ENCODE peak calls at places on chromosome 2, in seven cellular contexts. L is upper lobe of left lung, K is PC-3, O is endodermal cell, C is uterus, I is WERI-Rb-1, R is heart left ventricle. P is an unnamed sample. For H3K9me3, the result is how much of the 10 kb centered on the place peaks cover.

GRCh38 chr2:209637293-209637692 is 134.3 kb upstream of the UNC80 start:
- DNase-seq in L (no peak), K (no peak), O (no peak), C (no peak), I (no peak), R (no peak), P (no peak)

GRCh38 chr2:134576478-134576877 is 142.3 kb downstream of the TMEM163 start:
- DNase-seq in L (no peak), K (no peak), O (no peak), C (no peak), I (no peak), R (no peak), P (no peak)

GRCh38 chr2:180006781-180007579 is at the start of gene CWC22:
- DNase-seq in L (peak), K (peak), O (peak), C (peak), I (peak), R (peak), P (peak)

GRCh38 chr2:130336150-130336876 is 6.4 kb upstream of the IMP4 start:
- DNase-seq in L (no peak), K (no peak), O (peak), C (no peak), I (peak), R (no peak), P (no peak)

GRCh38 chr2:190180313-190181065 is 118.0 kb upstream of the MSTN start:
- DNase-seq in L (peak), K (no peak), O (peak), C (peak), I (peak), R (peak), P (no peak)

GRCh38 chr2:226800941-226801784 is 1.5 kb upstream of the IRS1 start:
- DNase-seq in L (peak), K (peak), O (peak), C (peak), I (peak), R (peak), P (peak)

GRCh38 chr2:127066942-127067341 is 40.0 kb downstream of the BIN1 start:
- DNase-seq in L (no peak), K (no peak), O (no peak), C (peak), I (no peak), R (no peak), P (no peak)

GRCh38 chr2:217903142-217903858 is 99.5 kb downstream of the TNS1 start:
- DNase-seq in L (no peak), K (no peak), O (no peak), C (no peak), I (no peak), R (no peak), P (no peak)

GRCh38 chr2:163934134-163934533 is 198.3 kb upstream of the FIGN start:
- DNase-seq in L (no peak), K (no peak), O (no peak), C (no peak), I (no peak), R (no peak), P (no peak)

GRCh38 chr2:218008060-218009040 is 5.6 kb upstream of the TNS1 start:
- DNase-seq in L (no peak), K (no peak), O (no peak), C (no peak), I (no peak), R (peak), P (no peak)

GRCh38 chr2:157497603-157498314 is 53.9 kb upstream of the CYTIP start:
- DNase-seq in L (no peak), K (peak), O (peak), C (no peak), I (peak), R (no peak), P (peak)

GRCh38 chr2:211457325-211457724 is 900.9 kb downstream of the CPS1 start:
- DNase-seq in L (no peak), K (no peak), O (no peak), C (no peak), I (no peak), R (no peak), P (no peak)

GRCh38 chr2:240631561-240632290 is 6.4 kb downstream of the GPR35 start:
- DNase-seq in L (no peak), K (no peak), O (peak), C (no peak), I (no peak), R (no peak), P (no peak)

GRCh38 chr2:42099431-42100173 is 51.8 kb downstream of the PKDCC start:
- DNase-seq in L (no peak), K (no peak), O (peak), C (no peak), I (no peak), R (no peak), P (no peak)

GRCh38 chr2:1636791-1637415 is 107.4 kb downstream of the PXDN start:
- DNase-seq in L (no peak), K (no peak), O (no peak), C (no peak), I (no peak), R (no peak), P (no peak)

GRCh38 chr2:169928463-169928864 is 101.2 kb downstream of the UBR3 start:
- DNase-seq in L (no peak), K (peak), O (no peak), C (no peak), I (no peak), R (no peak), P (no peak)

GRCh38 chr2:240647503-240648154 is 22.3 kb downstream of the GPR35 start:
- DNase-seq in L (peak), K (no peak), O (no peak), C (no peak), I (no peak), R (no peak), P (no peak)

GRCh38 chr2:99810241-99810640 is 320.4 kb upstream of the REV1 start:
- DNase-seq in L (no peak), K (peak), O (no peak), C (no peak), I (no peak), R (no peak), P (no peak)

GRCh38 chr2:20184067-20184938 is 40.6 kb downstream of the SDC1 start:
- DNase-seq in L (no peak), K (peak), O (peak), C (no peak), I (no peak), R (no peak), P (no peak)

GRCh38 chr2:118319271-118319684 is 231.0 kb downstream of the INSIG2 start:
- DNase-seq in L (no peak), K (no peak), O (peak), C (no peak), I (no peak), R (no peak), P (no peak)

GRCh38 chr2:37635359-37636208 is 35.9 kb downstream of the CDC42EP3 start:
- DNase-seq in L (no peak), K (peak), O (no peak), C (peak), I (no peak), R (no peak), P (peak)

GRCh38 chr2:55923091-55923977 is at the start of gene EFEMP1:
- DNase-seq in L (peak), K (peak), O (peak), C (peak), I (peak), R (peak), P (no peak)

GRCh38 chr2:232039086-232039485 is 77.6 kb downstream of the DIS3L2 start:
- DNase-seq in L (no peak), K (no peak), O (no peak), C (no peak), I (no peak), R (no peak), P (no peak)

GRCh38 chr2:209614630-209615369 is 156.8 kb upstream of the UNC80 start:
- DNase-seq in L (no peak), K (no peak), O (peak), C (no peak), I (peak), R (no peak), P (no peak)

GRCh38 chr2:241816431-241817121 is 7.6 kb downstream of the NEU4 start:
- DNase-seq in L (peak), K (no peak), O (peak), C (no peak), I (no peak), R (no peak), P (no peak)

GRCh38 chr2:221601376-221601775 is 29.3 kb upstream of the EPHA4 start:
- DNase-seq in L (no peak), K (no peak), O (no peak), C (no peak), I (no peak), R (no peak), P (no peak)

GRCh38 chr2:240339411-240340360 is 95.8 kb upstream of the GPC1 start:
- DNase-seq in L (no peak), K (no peak), O (peak), C (no peak), I (no peak), R (no peak), P (no peak)

GRCh38 chr2:161418715-161419337 is 2.7 kb downstream of the TBR1 start:
- DNase-seq in L (peak), K (no peak), O (peak), C (no peak), I (no peak), R (no peak), P (no peak)

GRCh38 chr2:152537252-152537651 is 180.0 kb downstream of the PRPF40A start:
- DNase-seq in L (no peak), K (no peak), O (no peak), C (no peak), I (peak), R (no peak), P (no peak)

GRCh38 chr2:217793566-217794132 is 209.1 kb downstream of the TNS1 start:
- DNase-seq in L (no peak), K (no peak), O (peak), C (no peak), I (no peak), R (no peak), P (no peak)

GRCh38 chr2:143263045-143263625 is 133.9 kb downstream of the ARHGAP15 start:
- DNase-seq in L (no peak), K (peak), O (peak), C (no peak), I (peak), R (no peak), P (no peak)

GRCh38 chr2:38771632-38772031 is 6.4 kb upstream of the GEMIN6 start:
- DNase-seq in L (no peak), K (peak), O (no peak), C (no peak), I (no peak), R (no peak), P (no peak)

GRCh38 chr2:65355190-65355831 is 77.1 kb downstream of the SPRED2 start:
- DNase-seq in L (no peak), K (peak), O (no peak), C (no peak), I (no peak), R (no peak), P (no peak)

GRCh38 chr2:79993144-79993543 is 311.4 kb downstream of the LRRTM1 start:
- DNase-seq in L (no peak), K (no peak), O (no peak), C (no peak), I (no peak), R (no peak), P (no peak)

GRCh38 chr2:89797320-89798038 is 1106.0 kb downstream of the RPIA start:
- DNase-seq in L (no peak), K (no peak), O (no peak), C (no peak), I (no peak), R (no peak), P (no peak)
- H3K9me3 ChIP-seq in L (under half), K (half or more), O (half or more), C (under half), I (under half), R (half or more), P (under half)

GRCh38 chr2:15544227-15544626 is 16.9 kb downstream of the NBAS start:
- DNase-seq in L (no peak), K (no peak), O (no peak), C (no peak), I (no peak), R (no peak), P (no peak)

GRCh38 chr2:15548974-15549373 is 12.2 kb downstream of the NBAS start:
- DNase-seq in L (no peak), K (no peak), O (no peak), C (no peak), I (no peak), R (no peak), P (no peak)

GRCh38 chr2:15543541-15543940 is 17.6 kb downstream of the NBAS start:
- DNase-seq in L (no peak), K (no peak), O (no peak), C (no peak), I (no peak), R (no peak), P (no peak)

GRCh38 chr2:15547100-15547499 is 14.0 kb downstream of the NBAS start:
- DNase-seq in L (no peak), K (no peak), O (no peak), C (no peak), I (no peak), R (no peak), P (no peak)

GRCh38 chr2:15546297-15547098 is 14.6 kb downstream of the NBAS start:
- DNase-seq in L (no peak), K (no peak), O (no peak), C (no peak), I (no peak), R (no peak), P (no peak)
- TF ChIP-seq CTCF in L (no peak), K (peak), O (peak), C (no peak), I (peak), R (no peak), P (no peak)

GRCh38 chr2:132465917-132466316 is 49.3 kb downstream of the GPR39 start:
- DNase-seq in L (no peak), K (no peak), O (no peak), C (no peak), I (no peak), R (no peak), P (no peak)

GRCh38 chr2:132462242-132462641 is 45.6 kb downstream of the GPR39 start:
- DNase-seq in L (no peak), K (no peak), O (no peak), C (no peak), I (no peak), R (no peak), P (no peak)

GRCh38 chr2:132469095-132469494 is 52.5 kb downstream of the GPR39 start:
- DNase-seq in L (no peak), K (no peak), O (no peak), C (no peak), I (no peak), R (no peak), P (no peak)

GRCh38 chr2:132463719-132464118 is 47.1 kb downstream of the GPR39 start:
- DNase-seq in L (no peak), K (no peak), O (no peak), C (no peak), I (no peak), R (no peak), P (no peak)

DNA sequence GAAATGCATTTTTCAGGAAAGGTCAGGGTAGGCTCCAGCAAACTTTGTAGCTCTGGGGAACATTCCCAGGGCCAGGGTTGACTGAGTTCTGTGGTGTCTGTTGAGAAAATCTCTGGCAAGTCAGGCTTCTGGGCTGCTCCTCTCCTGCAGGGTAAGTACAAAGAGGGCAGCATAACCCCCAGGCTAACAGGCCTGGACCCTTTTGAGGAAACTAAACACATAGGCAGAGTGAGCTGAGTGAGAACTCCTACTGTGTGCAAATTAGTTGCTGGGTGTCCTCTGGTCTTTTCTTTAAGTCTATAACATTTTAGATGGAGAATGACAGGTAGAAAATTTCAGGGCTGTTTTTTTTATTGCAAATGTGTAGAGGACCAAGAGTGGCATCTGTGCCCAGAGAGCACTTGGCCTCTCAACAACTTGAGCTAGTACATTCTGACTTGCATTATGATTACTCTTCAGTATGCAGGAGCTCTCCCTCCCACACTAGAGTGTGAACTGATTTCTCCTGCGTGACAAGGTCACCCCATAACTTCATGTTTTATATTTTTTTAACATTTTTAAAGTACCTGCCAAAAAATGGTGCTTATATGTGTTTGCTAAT is 49.9 kb downstream of the GPR39 start:
- DNase-seq in L (no peak), K (no peak), O (no peak), C (no peak), I (no peak), R (no peak), P (no peak)
- H3K9me3 ChIP-seq in L (under half), K (under half), O (half or more), C (under half), I (under half), R (under half), P (under half)

DNA sequence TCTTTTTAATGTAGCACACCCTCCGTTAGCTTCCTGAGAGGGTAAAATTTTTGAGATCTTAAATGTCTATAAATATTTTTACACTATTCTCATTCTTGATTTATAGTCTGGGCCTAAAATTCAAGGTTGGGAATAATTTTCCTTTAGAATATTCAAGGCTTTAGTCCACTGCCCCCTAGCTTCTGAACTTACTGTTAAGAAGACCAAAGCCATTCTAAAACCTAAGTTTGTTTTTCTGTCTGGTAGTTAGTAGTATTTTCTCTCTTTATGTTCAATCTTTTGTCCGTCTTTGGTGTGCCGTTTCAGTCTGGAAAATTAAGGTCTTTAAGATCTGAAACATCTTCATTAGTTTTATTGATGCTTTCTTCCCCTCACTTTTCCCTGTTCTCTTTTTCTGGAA is 14.5 kb downstream of the OSBPL6 start:
- DNase-seq in L (no peak), K (peak), O (no peak), C (no peak), I (no peak), R (no peak), P (no peak)
- TF ChIP-seq CTCF in L (no peak), K (peak), O (peak), C (peak), I (no peak), R (peak), P (no peak)

GRCh38 chr2:206289391-206289790 is 14.9 kb downstream of the ZDBF2 start:
- DNase-seq in L (no peak), K (peak), O (no peak), C (no peak), I (no peak), R (no peak), P (no peak)
- H3K9me3 ChIP-seq in L (under half), K (under half), O (under half), C (under half), I (under half), R (under half), P (under half)

DNA sequence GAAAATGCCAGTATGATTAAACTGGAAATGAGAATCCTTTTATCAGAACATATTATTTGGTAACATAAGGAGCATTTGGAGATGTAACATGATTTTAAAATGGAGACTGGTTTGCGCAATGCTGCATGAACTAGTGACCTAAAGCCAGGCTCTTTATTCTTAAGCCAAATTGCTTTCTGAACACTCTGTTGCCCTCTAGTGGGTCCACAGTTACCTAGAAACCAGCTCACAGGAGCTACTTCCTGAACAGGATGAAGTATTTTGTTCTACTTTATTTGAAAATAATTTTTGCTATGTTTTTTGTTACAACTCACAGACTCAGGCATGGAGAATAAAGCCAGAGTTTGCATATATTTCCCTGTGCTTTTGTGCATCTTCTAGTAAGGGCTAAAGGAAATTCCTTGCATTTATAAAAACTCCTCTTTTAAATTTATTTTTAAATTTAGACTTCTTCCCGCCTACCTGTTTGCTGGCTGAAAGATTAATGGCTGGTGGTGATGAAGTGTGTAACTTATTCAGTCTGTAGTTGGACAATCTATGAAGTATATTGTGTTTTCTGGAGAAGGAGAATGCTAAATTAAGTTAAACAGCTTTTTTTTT is 146.7 kb downstream of the PARD3B start:
- DNase-seq in L (no peak), K (peak), O (peak), C (peak), I (peak), R (peak), P (no peak)
- TF ChIP-seq CTCF in L (peak), K (peak), O (peak), C (peak), I (peak), R (peak), P (peak)